ENCODE peak calls at places on chromosomes 2 and 18, in five cellular contexts. K, S, X, E and D are unnamed samples.

GRCh38 chr2:169324581-169325260 is 37.6 kb downstream of the LRP2 start:
- DNase-seq in K (no peak), S (no peak), X (no peak), E (no peak), D (no peak)

GRCh38 chr2:205477016-205477705 is 205.1 kb upstream of the NRP2 start:
- DNase-seq in K (no peak), S (peak), X (no peak), E (no peak), D (peak)

GRCh38 chr2:44834656-44835055 is 106.8 kb upstream of the SIX3 start:
- DNase-seq in K (no peak), S (no peak), X (no peak), E (no peak), D (no peak)

GRCh38 chr2:70094978-70095832 is 7.9 kb downstream of the PCBP1 start:
- DNase-seq in K (no peak), S (peak), X (no peak), E (no peak), D (no peak)

GRCh38 chr2:234681206-234681605 is 184.3 kb upstream of the ARL4C start:
- DNase-seq in K (no peak), S (no peak), X (no peak), E (no peak), D (no peak)

GRCh38 chr2:16321872-16322271 is 343.8 kb downstream of the CYRIA start:
- DNase-seq in K (no peak), S (no peak), X (no peak), E (no peak), D (no peak)

GRCh38 chr2:236354973-236355595 is 90.9 kb upstream of the ASB18 start:
- DNase-seq in K (no peak), S (no peak), X (no peak), E (no peak), D (no peak)

GRCh38 chr18:73201940-73202339 is 334.2 kb upstream of the NETO1 start:
- DNase-seq in K (no peak), S (peak), X (no peak), E (no peak), D (no peak)

GRCh38 chr2:63053889-63054725 is 3.5 kb downstream of the OTX1 start:
- DNase-seq in K (peak), S (no peak), X (no peak), E (no peak), D (no peak)

GRCh38 chr2:233822101-233822771 is 32.1 kb downstream of the HJURP start:
- DNase-seq in K (peak), S (no peak), X (no peak), E (no peak), D (no peak)

GRCh38 chr2:69514406-69514805 is 77.2 kb upstream of the NFU1 start:
- DNase-seq in K (no peak), S (peak), X (peak), E (peak), D (peak)

GRCh38 chr2:128322651-128323491 is 4.2 kb upstream of the HS6ST1 start:
- DNase-seq in K (peak), S (no peak), X (no peak), E (peak), D (no peak)

GRCh38 chr2:134234535-134234934 is 19.3 kb upstream of the MGAT5 start:
- DNase-seq in K (no peak), S (no peak), X (no peak), E (no peak), D (no peak)

DNA sequence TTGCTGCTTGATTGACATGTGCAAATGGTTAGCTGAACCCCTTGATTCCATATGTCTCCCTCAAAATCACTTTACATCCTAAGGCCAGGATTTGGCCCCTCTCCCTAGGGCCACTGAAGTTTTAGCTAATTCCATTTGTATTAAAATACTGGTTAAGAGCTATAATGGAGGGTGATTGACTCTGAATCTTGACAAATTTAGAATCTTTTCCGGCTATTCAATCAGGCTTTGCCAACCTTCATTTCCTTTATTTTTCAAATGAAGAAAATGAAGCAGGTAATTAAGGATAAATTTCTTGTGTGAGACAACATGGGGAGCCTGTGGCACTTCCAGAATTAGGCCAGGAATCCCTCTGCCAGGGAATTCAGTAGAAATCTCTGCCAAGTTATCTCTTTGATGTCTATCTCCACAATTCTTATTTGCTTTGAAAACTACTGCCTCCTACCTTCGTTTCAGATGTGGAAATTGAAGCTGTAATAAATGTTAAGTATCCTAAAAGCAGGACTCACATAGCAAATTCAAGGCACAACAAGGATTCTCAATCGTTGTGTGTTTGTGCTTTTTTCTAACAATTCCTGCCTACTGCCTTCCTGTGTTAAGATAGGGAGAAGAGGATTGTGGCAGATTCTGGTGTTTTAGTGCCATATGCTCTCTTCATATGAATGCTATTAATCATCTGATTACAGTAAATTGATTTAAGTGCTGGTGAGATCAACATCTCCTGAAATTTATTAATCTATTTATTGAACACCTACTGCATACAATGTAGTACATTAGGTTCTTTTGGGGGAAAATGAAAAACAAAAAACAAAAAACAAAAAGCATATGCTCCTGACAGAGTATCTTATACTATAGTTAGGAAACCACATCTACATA is 47.8 kb upstream of the MAP4K3 start:
- DNase-seq in K (no peak), S (no peak), X (no peak), E (no peak), D (no peak)
- TF ChIP-seq CTCF in K (no peak), S (no peak), X (no peak), E (no peak), D (no peak)

GRCh38 chr2:167411367-167411766 is 523.1 kb downstream of the XIRP2 start:
- DNase-seq in K (no peak), S (no peak), X (no peak), E (no peak), D (no peak)
- TF ChIP-seq CTCF in K (no peak), S (peak), X (no peak), E (no peak), D (no peak)

GRCh38 chr2:218072478-218073024 is 3.5 kb downstream of the RUFY4 start:
- DNase-seq in K (no peak), S (no peak), X (no peak), E (no peak), D (no peak)
- TF ChIP-seq CTCF in K (no peak), S (no peak), X (no peak), E (no peak), D (no peak)

DNA sequence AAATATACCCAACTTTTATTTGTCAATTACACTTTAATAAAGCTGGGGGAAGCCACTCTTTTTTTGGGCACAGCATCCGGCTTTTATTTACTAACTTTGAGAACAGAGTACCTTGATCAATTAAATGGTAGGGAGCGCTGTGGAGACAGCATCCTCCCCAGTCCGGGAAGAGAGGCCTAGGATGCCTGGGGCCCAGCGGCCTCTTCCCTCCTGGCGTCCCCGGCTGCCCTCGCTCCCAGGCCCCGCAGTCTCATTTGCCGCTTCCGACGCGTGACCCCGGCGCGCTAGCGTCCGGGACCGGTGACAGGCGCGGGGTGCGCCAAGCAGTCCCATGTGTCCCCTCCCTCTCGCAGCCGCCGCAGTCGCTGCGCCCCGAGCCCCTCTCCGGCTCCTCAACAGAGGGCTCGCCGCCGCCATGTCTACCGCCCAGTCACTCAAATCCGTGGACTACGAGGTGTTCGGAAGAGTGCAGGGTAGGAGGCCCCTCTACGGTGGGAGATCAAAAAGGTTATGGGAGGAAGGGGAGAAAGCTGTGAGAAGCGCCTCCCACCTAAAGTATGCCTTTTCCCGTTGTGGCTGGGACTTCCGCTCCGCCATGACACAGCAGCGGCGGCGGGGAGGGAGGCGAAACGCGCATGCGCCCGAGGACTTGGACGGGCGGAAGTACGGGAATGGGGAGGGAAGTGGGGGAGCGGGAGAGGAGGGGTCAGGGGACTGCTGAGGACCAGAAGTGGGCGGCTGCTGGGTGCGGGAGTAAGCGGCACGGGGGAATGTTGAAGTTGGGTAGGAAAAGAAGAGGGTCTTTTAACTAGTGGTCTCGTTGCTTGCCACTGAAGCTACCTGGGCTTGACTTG is at the start of gene ACYP2:
- DNase-seq in K (peak), S (peak), X (peak), E (peak), D (peak)
- TF ChIP-seq CTCF in K (no peak), S (peak), X (peak), E (no peak), D (peak)

GRCh38 chr18:616380-616995 is 19.7 kb downstream of the CLUL1 start:
- DNase-seq in K (no peak), S (peak), X (peak), E (no peak), D (no peak)
- TF ChIP-seq CTCF in K (peak), S (peak), X (peak), E (peak), D (peak)

GRCh38 chr2:231191896-231192872 is 6.2 kb upstream of the ARMC9 start:
- DNase-seq in K (peak), S (peak), X (peak), E (peak), D (peak)
- TF ChIP-seq CTCF in K (peak), S (peak), X (peak), E (peak), D (peak)

GRCh38 chr18:5304232-5304631 is 8.7 kb upstream of the ZBTB14 start:
- DNase-seq in K (no peak), S (no peak), X (no peak), E (no peak), D (no peak)
- TF ChIP-seq CTCF in K (no peak), S (no peak), X (no peak), E (no peak), D (no peak)